ENCODE peak calls at places on chromosomes 1 and 21, in five cellular contexts. J, I, R, E and D are unnamed samples.

GRCh38 chr1:70086897-70087296 is 118.5 kb downstream of the LRRC40 start:
- DNase-seq in J (no peak), I (no peak), R (no peak), E (no peak), D (no peak)

GRCh38 chr1:89462250-89462649 is 62.4 kb upstream of the LRRC8B start:
- DNase-seq in J (no peak), I (no peak), R (no peak), E (no peak), D (no peak)

GRCh38 chr21:45141507-45141906 is 67.1 kb downstream of the ADARB1 start:
- DNase-seq in J (no peak), I (no peak), R (no peak), E (no peak), D (no peak)

GRCh38 chr1:38436749-38437148 is 390.2 kb upstream of the POU3F1 start:
- DNase-seq in J (no peak), I (no peak), R (no peak), E (no peak), D (no peak)

GRCh38 chr1:39026051-39026946 is at the start of gene NDUFS5:
- DNase-seq in J (peak), I (peak), R (peak), E (peak), D (peak)

GRCh38 chr21:27076035-27076434 is 109.1 kb upstream of the ADAMTS5 start:
- DNase-seq in J (no peak), I (no peak), R (no peak), E (peak), D (no peak)

GRCh38 chr1:11051781-11052510 is 4.9 kb upstream of the MASP2 start:
- DNase-seq in J (no peak), I (no peak), R (no peak), E (peak), D (no peak)

GRCh38 chr1:75579046-75579445 is 31.9 kb downstream of the SLC44A5 start:
- DNase-seq in J (no peak), I (peak), R (no peak), E (no peak), D (no peak)

GRCh38 chr1:243963566-243963965 is 87.5 kb upstream of the ZBTB18 start:
- DNase-seq in J (no peak), I (no peak), R (no peak), E (no peak), D (no peak)

GRCh38 chr1:170807432-170807831 is 127.9 kb upstream of the MROH9 start:
- DNase-seq in J (no peak), I (peak), R (no peak), E (no peak), D (no peak)

GRCh38 chr1:170804419-170804818 is 130.9 kb upstream of the MROH9 start:
- DNase-seq in J (no peak), I (no peak), R (no peak), E (no peak), D (no peak)

GRCh38 chr1:170805957-170806662 is 129.2 kb upstream of the MROH9 start:
- DNase-seq in J (no peak), I (no peak), R (no peak), E (no peak), D (no peak)

GRCh38 chr1:170808229-170808870 is 127.0 kb upstream of the MROH9 start:
- DNase-seq in J (no peak), I (no peak), R (no peak), E (no peak), D (no peak)

GRCh38 chr1:170804879-170805278 is 130.5 kb upstream of the MROH9 start:
- DNase-seq in J (no peak), I (no peak), R (no peak), E (no peak), D (no peak)
- H2BK12ac ChIP-seq in J (no peak), I (no peak), R (no peak), E (no peak), D (no peak)

GRCh38 chr1:28509705-28510349 is 4.0 kb downstream of the RCC1 start:
- DNase-seq in J (no peak), I (no peak), R (no peak), E (peak), D (no peak)

GRCh38 chr1:28506907-28507246 is 1.0 kb downstream of the RCC1 start:
- DNase-seq in J (no peak), I (no peak), R (no peak), E (no peak), D (no peak)

GRCh38 chr1:28507247-28507645 is 1.4 kb downstream of the RCC1 start:
- DNase-seq in J (no peak), I (peak), R (no peak), E (peak), D (no peak)

GRCh38 chr1:28507646-28508434 is 2.0 kb downstream of the RCC1 start:
- DNase-seq in J (no peak), I (no peak), R (no peak), E (no peak), D (no peak)

DNA sequence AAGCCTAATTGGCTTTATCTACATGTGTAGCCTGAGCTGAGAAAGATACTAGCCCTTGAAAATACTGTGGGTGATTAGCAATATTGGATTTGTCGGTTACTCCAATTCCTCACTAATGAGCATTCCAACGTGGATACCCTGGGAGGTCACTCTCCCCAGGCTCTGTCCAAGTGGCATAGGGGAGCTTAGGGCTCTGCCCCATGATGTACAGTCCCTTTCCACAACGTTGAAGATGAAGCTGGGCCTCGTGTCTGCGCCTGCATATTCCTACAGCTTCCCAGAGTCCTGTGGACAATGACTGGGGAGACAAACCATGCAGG is 2.6 kb downstream of the RCC1 start:
- DNase-seq in J (no peak), I (peak), R (no peak), E (peak), D (no peak)
- H3K27ac ChIP-seq in J (peak), I (peak), R (peak), E (peak), D (peak)

GRCh38 chr1:202661136-202661845 is 49.0 kb downstream of the SYT2 start:
- DNase-seq in J (no peak), I (no peak), R (no peak), E (no peak), D (no peak)

GRCh38 chr1:202662081-202662480 is 48.2 kb downstream of the SYT2 start:
- DNase-seq in J (no peak), I (no peak), R (no peak), E (no peak), D (no peak)

GRCh38 chr1:202665417-202665816 is 44.8 kb downstream of the SYT2 start:
- DNase-seq in J (no peak), I (no peak), R (no peak), E (no peak), D (no peak)

GRCh38 chr1:202663141-202663540 is 47.1 kb downstream of the SYT2 start:
- DNase-seq in J (no peak), I (no peak), R (no peak), E (no peak), D (no peak)

GRCh38 chr1:202664083-202664482 is 46.2 kb downstream of the SYT2 start:
- DNase-seq in J (no peak), I (no peak), R (no peak), E (no peak), D (no peak)
- H2BK12ac ChIP-seq in J (no peak), I (no peak), R (no peak), E (no peak), D (no peak)

GRCh38 chr21:37337831-37338230 is 28.7 kb upstream of the DYRK1A start:
- DNase-seq in J (no peak), I (no peak), R (no peak), E (peak), D (no peak)

GRCh38 chr21:37339527-37339889 is 27.1 kb upstream of the DYRK1A start:
- DNase-seq in J (no peak), I (peak), R (no peak), E (no peak), D (no peak)

GRCh38 chr21:37341254-37341960 is 25.2 kb upstream of the DYRK1A start:
- DNase-seq in J (no peak), I (peak), R (no peak), E (peak), D (no peak)

GRCh38 chr21:37337179-37337578 is 29.4 kb upstream of the DYRK1A start:
- DNase-seq in J (no peak), I (no peak), R (no peak), E (no peak), D (no peak)

DNA sequence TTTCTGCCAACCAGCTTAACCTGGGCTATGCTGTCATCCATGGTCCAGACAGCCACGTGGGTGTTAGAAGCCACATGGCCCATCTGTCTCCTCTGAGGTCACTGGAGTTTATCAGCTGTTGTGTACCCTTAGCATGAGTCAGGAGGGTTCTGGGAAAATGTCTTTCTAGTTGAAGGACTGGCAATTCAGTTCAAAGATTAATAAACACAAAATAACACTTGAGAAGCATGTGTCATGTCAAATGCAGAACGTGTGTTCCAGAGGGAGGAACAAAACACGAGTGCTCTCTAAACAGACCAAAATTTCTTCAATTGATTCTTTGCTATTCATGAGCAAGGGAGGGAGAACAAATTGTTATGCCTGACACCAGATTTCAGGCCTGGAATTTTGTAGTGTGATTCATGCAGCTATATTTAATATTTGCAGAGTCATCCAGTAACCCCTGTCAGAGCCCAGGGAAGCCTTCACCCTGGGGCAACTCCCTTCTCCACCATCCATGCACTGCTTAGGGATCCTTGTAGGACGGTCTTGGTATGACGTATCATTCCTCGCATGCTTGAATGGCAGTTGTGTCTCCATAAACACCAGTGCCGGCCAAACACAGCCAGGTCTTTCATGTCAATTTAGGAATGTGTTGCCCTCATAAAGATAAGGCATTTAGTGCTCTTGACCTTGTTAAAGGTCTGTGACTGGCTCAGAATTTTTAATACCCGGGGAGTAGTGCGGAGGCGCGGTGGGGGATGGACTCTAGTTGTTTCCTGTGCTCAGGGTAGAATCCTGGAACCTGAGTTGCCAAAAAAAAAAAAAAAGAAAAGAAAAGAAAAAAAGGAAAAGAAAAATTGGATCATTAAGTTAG is 27.7 kb upstream of the DYRK1A start:
- DNase-seq in J (no peak), I (peak), R (no peak), E (peak), D (no peak)
- H3K27ac ChIP-seq in J (no peak), I (peak), R (no peak), E (no peak), D (no peak)

GRCh38 chr1:232589111-232589808 is 40.7 kb downstream of the SIPA1L2 start:
- DNase-seq in J (no peak), I (no peak), R (no peak), E (no peak), D (no peak)

GRCh38 chr1:232587141-232588008 is 42.6 kb downstream of the SIPA1L2 start:
- DNase-seq in J (no peak), I (no peak), R (no peak), E (no peak), D (no peak)

GRCh38 chr1:232585486-232585885 is 44.4 kb downstream of the SIPA1L2 start:
- DNase-seq in J (no peak), I (no peak), R (no peak), E (no peak), D (no peak)

GRCh38 chr1:232589809-232590741 is 39.9 kb downstream of the SIPA1L2 start:
- DNase-seq in J (no peak), I (peak), R (no peak), E (no peak), D (no peak)

DNA sequence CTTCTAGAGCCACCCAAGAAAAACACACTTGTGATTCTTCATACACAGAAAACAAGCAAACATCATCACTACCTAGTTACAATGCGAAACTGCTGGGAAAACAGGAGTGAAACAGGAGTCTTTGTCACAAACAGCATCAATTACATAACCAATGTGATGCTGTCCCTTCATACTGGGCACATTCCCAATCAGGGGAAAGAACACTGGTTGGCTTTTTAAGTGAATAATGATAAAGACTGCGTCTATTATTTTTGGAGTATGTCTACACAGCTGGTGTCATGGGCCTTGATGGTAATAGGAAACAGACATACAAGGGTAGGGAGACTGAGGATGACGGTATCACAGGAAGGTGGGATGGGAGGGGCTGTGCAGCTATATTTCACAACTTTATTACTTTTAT is 43.3 kb downstream of the SIPA1L2 start:
- DNase-seq in J (no peak), I (no peak), R (no peak), E (no peak), D (no peak)
- H2BK12ac ChIP-seq in J (no peak), I (no peak), R (no peak), E (no peak), D (no peak)